ENCODE peak calls at places on chromosomes 13 and 19, in seven cellular contexts. A is lower lobe of right lung, N is body of pancreas, J is heart left ventricle, Z is fibroblast of lung, X is suprapubic skin, G is neural progenitor cell. Q is an unnamed sample.

GRCh38 chr13:110713981-110714797 is 689 bp downstream of the ING1 start:
- DNase-seq in X (no peak), N (peak; percentile 59), Z (peak; percentile 52), A (peak; percentile 75), J (peak; percentile 80), G (peak; percentile 74), Q (peak; percentile 74)

GRCh38 chr19:35513231-35513974 is at the start of gene DMKN:
- DNase-seq in J (no peak), Z (peak; percentile 11), A (no peak), N (no peak), X (no peak), G (no peak), Q (no peak)

GRCh38 chr13:40652588-40652940 is 13.9 kb downstream of the FOXO1 start:
- DNase-seq in Z (no peak), X (no peak), A (no peak), N (no peak), J (no peak), G (no peak), Q (no peak)

GRCh38 chr19:13071444-13072205 is 31.0 kb downstream of the LYL1 start:
- DNase-seq in Z (no peak), N (no peak), X (no peak), A (no peak), G (no peak), J (no peak), Q (no peak)

GRCh38 chr19:35549174-35549788 is 3.9 kb downstream of the TMEM147 start:
- DNase-seq in N (peak; percentile 78), Z (peak; percentile 50), J (no peak), G (peak; percentile 91), A (no peak), X (no peak), Q (no peak)

GRCh38 chr13:99477493-99477892 is 23.8 kb upstream of the TM9SF2 start:
- DNase-seq in A (no peak), G (no peak), J (no peak), X (no peak), N (no peak), Z (no peak), Q (no peak)

GRCh38 chr13:107977175-107977574 is 238.2 kb downstream of the LIG4 start:
- DNase-seq in X (no peak), N (no peak), Z (no peak), J (no peak), G (no peak), A (no peak), Q (no peak)

GRCh38 chr19:16462757-16463250 is 9.0 kb downstream of the EPS15L1 start:
- DNase-seq in A (no peak), X (no peak), N (no peak), Z (peak; percentile 34), J (no peak), G (no peak), Q (no peak)

GRCh38 chr19:35144600-35145436 is 1.8 kb downstream of the FXYD7 start:
- DNase-seq in Z (no peak), X (no peak), N (peak; percentile 31), G (peak; percentile 89), J (no peak), A (no peak), Q (peak; percentile 89)

GRCh38 chr13:40611004-40611403 is 55.4 kb downstream of the FOXO1 start:
- DNase-seq in Z (no peak), G (no peak), X (no peak), N (no peak), J (no peak), A (no peak), Q (no peak)

GRCh38 chr13:26300140-26300539 is 46.2 kb downstream of the CDK8 start:
- DNase-seq in G (no peak), N (no peak), Z (peak; percentile 89), X (no peak), A (no peak), J (no peak), Q (no peak)

GRCh38 chr19:56661248-56661647 is 10.3 kb downstream of the ZNF835 start:
- DNase-seq in A (no peak), J (no peak), X (no peak), G (no peak), Z (no peak), N (no peak), Q (no peak)

GRCh38 chr19:56664511-56664910 is 7.0 kb downstream of the ZNF835 start:
- DNase-seq in Z (no peak), N (no peak), J (no peak), G (no peak), A (no peak), X (no peak), Q (no peak)

GRCh38 chr19:56663931-56664500 is 7.5 kb downstream of the ZNF835 start:
- DNase-seq in G (no peak), X (no peak), Z (no peak), A (no peak), N (no peak), J (no peak), Q (no peak)

DNA sequence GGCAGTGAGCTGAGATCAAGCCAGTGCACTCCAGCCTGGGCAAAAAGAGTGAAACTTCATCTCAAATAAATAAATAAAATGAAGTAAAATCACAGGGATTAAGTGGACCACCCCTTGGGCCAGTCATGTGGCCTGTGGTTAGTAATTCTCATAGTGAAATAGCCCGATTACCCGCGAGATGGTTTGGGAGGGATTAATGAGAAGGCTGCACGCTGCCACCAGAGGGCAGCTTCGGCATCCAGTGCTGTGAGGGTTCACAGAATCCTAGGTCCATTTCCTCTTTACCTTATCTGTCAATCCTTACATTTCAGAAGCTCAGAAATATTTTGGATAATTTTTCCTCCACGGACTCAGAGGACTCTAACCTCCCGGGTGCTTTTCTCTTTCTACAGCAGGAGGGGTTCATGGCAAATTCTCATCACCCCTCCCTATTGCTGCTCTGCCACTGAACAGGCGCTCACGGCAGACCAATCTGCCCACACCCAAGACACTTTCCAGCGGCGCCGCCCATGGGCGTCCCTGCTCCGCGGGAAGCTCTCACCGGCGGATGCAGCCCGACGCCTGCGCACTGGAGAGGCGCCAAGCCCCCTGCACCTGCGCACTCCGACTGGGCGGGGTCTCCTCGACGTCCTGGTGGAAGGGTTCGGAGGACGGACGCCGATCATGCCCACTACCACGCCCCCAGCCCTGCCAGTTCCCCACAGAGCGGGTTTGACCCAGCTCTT is 11.0 kb downstream of the ZNF835 start:
- DNase-seq in J (peak; percentile 80), Z (no peak), N (no peak), A (no peak), G (no peak), X (no peak), Q (no peak)
- TF ChIP-seq CTCF in J (peak; percentile 36), Z (no peak), N (no peak), A (peak; percentile 27), G (no peak), X (no peak), Q (no peak)

DNA sequence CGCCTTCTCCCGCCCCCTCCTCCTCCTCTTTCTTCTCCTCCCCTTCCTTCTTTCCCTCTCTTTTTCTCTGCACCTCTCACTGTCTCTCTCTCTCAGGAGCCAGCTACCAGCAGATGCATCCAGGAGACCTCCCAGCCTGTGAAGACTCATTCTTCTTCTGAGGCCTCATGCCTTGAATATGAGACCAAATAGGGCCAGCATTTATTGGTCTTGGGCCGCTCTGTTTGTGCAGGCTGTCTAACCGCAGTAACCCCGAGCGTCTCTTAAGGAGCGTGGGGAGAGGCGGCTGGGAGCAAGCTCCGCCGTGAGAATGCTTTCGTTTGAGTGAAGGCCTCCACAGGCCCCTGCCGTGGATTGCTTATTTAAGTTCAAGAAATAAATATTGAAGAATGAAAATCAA is 167.0 kb downstream of the NUFIP1 start:
- DNase-seq in G (no peak), J (no peak), A (no peak), X (no peak), N (no peak), Z (no peak), Q (no peak)
- H3K4me1 ChIP-seq in G (no peaks in the 10 kb centered on the region), J (no peaks in the 10 kb centered on the region), A (no peaks in the 10 kb centered on the region), X (no peaks in the 10 kb centered on the region), N (peaks cover 4% of the 10 kb centered on the region), Z (peaks cover 4% of the 10 kb centered on the region), Q (no peaks in the 10 kb centered on the region)

GRCh38 chr13:30464496-30465351 is 1.0 kb downstream of the HMGB1 start:
- DNase-seq in X (peak; percentile 89), A (peak; percentile 83), Z (peak; percentile 85), J (peak; percentile 90), G (peak; percentile 86), N (peak; percentile 76), Q (peak; percentile 86)

GRCh38 chr13:30466841-30467252 is 1.1 kb upstream of the HMGB1 start:
- DNase-seq in N (no peak), J (no peak), Z (peak; percentile 23), X (no peak), G (no peak), A (no peak), Q (no peak)

GRCh38 chr13:30463820-30464495 is 1.8 kb downstream of the HMGB1 start:
- DNase-seq in N (peak; percentile 66), J (peak; percentile 80), A (peak; percentile 71), G (no peak), X (peak; percentile 83), Z (peak; percentile 62), Q (peak; percentile 79)

GRCh38 chr13:30465541-30466357 is at the start of gene HMGB1:
- DNase-seq in G (peak; percentile 99), N (peak; percentile 97), J (peak; percentile 98), Z (peak; percentile 99), A (peak; percentile 99), X (peak; percentile 99), Q (peak; percentile 98)

DNA sequence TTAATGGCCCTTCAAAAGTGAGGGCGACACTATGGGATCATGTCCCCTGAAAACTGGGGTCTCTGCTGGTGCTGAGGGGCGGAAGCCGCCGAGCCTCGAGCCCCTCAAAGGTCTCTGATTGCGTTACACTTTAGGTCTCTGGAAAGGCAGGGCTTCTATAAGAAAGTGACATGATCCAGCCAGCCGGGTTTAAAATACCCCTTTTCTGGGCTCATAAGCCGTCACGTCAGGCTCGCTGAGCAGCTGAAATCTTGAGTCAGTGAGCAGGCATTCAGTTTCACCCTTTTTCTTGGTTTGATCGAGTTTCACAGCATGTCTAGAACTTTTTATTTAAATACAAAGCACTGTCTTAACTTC is 600 bp upstream of the HMGB1 start:
- DNase-seq in N (no peak), X (no peak), A (no peak), Z (peak; percentile 53), J (no peak), G (peak; percentile 55), Q (no peak)
- H3K4me3 ChIP-seq in N (no peak overlapping the region), X (peak overlapping the region; percentile 80), A (peak overlapping the region; percentile 76), Z (peak overlapping the region; percentile 40), J (peak overlapping the region; percentile 99), G (peak overlapping the region; percentile 98), Q (no peak overlapping the region)

DNA sequence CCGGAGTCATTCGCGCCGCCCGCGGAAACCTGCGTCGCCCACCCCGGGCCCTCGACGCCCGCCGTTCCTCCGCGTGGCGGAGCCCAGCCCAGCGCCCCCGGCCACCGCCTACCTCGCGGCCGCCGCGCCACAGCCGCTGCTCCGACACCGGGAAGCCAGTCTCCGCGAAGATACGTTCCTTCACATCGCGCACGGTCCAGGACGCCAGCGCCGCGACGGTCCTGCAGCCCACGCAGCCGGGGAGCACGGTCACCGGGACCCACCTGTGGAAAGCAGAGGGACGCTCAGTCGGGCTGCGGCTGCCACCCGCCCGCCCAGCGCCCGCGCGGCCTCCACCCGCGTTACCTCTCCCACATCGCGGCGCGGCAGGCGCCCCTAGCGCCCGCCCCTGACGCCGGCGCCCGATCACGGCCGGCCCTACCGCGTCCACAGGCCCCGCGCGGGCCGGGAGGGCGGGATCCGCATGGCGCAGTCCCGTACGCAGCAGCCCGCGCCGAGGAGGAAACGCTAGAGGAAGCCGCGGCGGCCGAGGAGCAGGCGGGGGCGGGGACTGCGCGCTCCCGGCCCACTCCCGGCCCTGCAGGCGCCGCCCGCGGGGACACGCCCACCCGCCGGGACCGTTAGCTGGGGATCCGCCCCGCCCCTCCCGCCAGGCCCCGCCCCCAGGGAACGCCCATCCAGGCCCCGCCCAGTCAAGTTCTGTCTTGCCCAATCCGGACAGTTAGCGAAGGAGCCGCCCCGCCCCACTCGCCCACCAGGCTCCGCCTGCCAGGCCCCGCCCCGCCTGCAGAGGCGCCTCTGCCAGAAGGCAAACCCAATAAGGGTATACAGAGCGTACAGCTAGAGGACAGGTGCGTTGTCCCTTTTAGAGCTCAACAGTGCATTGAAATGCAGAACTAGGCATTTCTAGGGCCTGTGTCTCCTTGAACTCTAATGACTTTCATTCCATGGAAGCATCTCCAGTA is 58.2 kb downstream of the SACS start:
- DNase-seq in Z (peak; percentile 91), N (peak; percentile 97), X (peak; percentile 98), A (peak; percentile 96), J (peak; percentile 99), G (peak; percentile 97), Q (peak; percentile 96)
- TF ChIP-seq CTCF in Z (peak; percentile 4), N (peak; percentile 17), X (peak; percentile 42), A (peak; percentile 42), J (peak; percentile 11), G (peak; percentile 27), Q (peak; percentile 42)

Q was measured in mucosa of descending colon.